ENCODE peak calls at places on chromosomes 16 and 17, in four cellular contexts. H, Q, U and A are unnamed samples. For H3K36me3, the result is how much of the 10 kb centered on the place peaks cover.

GRCh38 chr16:53080345-53081031 is 25.7 kb downstream of the CHD9 start:
- DNase-seq in H (peak), Q (no peak), U (peak), A (peak)

GRCh38 chr16:53989597-53989996 is 285.6 kb downstream of the FTO start:
- DNase-seq in H (no peak), Q (no peak), U (no peak), A (no peak)

GRCh38 chr17:33647976-33648375 is 354.9 kb upstream of the ASIC2 start:
- DNase-seq in H (peak), Q (no peak), U (no peak), A (no peak)

GRCh38 chr17:82437325-82437668 is 13.3 kb downstream of the CYBC1 start:
- DNase-seq in H (no peak), Q (no peak), U (no peak), A (no peak)

GRCh38 chr17:73883175-73883574 is 238.9 kb upstream of the SDK2 start:
- DNase-seq in H (no peak), Q (no peak), U (no peak), A (no peak)

GRCh38 chr17:48593126-48593829 is at the start of gene HOXB5:
- DNase-seq in H (no peak), Q (peak), U (no peak), A (no peak)

GRCh38 chr17:81295031-81295677 is at the start of gene SLC38A10:
- DNase-seq in H (peak), Q (peak), U (peak), A (peak)

GRCh38 chr16:88375236-88376052 is 7.3 kb upstream of the ZNF469 start:
- DNase-seq in H (no peak), Q (no peak), U (no peak), A (peak)

GRCh38 chr17:82868715-82869131 is 28.9 kb upstream of the ZNF750 start:
- DNase-seq in H (no peak), Q (no peak), U (no peak), A (no peak)

GRCh38 chr16:51409001-51409675 is 258.1 kb upstream of the SALL1 start:
- DNase-seq in H (no peak), Q (no peak), U (no peak), A (no peak)

GRCh38 chr16:15485175-15485574 is 50.8 kb downstream of the BMERB1 start:
- DNase-seq in H (no peak), Q (no peak), U (no peak), A (no peak)

GRCh38 chr16:12613131-12613991 is 190.3 kb downstream of the CPPED1 start:
- DNase-seq in H (no peak), Q (peak), U (peak), A (no peak)

GRCh38 chr16:74700206-74701040 is at the start of gene MLKL:
- DNase-seq in H (peak), Q (peak), U (peak), A (no peak)

GRCh38 chr17:44348234-44348987 is 3.3 kb downstream of the GRN start:
- DNase-seq in H (no peak), Q (no peak), U (no peak), A (no peak)

GRCh38 chr17:15442316-15443185 is 24.9 kb downstream of the CDRT4 start:
- DNase-seq in H (no peak), Q (no peak), U (no peak), A (no peak)

GRCh38 chr16:4316732-4317461 is 1.0 kb downstream of the GLIS2 start:
- DNase-seq in H (no peak), Q (no peak), U (peak), A (peak)

GRCh38 chr17:57582881-57583756 is 162.0 kb downstream of the CCDC182 start:
- DNase-seq in H (no peak), Q (no peak), U (no peak), A (no peak)

GRCh38 chr16:1407749-1408148 is 6.8 kb downstream of the UNKL start:
- DNase-seq in H (peak), Q (no peak), U (no peak), A (no peak)

GRCh38 chr16:9970796-9971195 is 211.4 kb downstream of the GRIN2A start:
- DNase-seq in H (no peak), Q (no peak), U (no peak), A (no peak)

GRCh38 chr17:48596000-48596734 is 2.6 kb upstream of the HOXB5 start:
- DNase-seq in H (no peak), Q (no peak), U (no peak), A (no peak)

GRCh38 chr17:80029235-80029974 is 6.3 kb downstream of the TBC1D16 start:
- DNase-seq in H (peak), Q (no peak), U (no peak), A (no peak)

GRCh38 chr17:14201087-14201486 is 35.6 kb downstream of the CDRT15 start:
- DNase-seq in H (no peak), Q (peak), U (no peak), A (no peak)

GRCh38 chr17:50259484-50260324 is 14.6 kb upstream of the TMEM92 start:
- DNase-seq in H (no peak), Q (no peak), U (no peak), A (peak)

GRCh38 chr17:80632046-80632581 is 87.5 kb downstream of the RPTOR start:
- DNase-seq in H (no peak), Q (no peak), U (no peak), A (no peak)

GRCh38 chr17:17152385-17152784 is 53.7 kb downstream of the PLD6 start:
- DNase-seq in H (no peak), Q (no peak), U (peak), A (no peak)

GRCh38 chr17:27216836-27217235 is 77.1 kb upstream of the WSB1 start:
- DNase-seq in H (no peak), Q (no peak), U (no peak), A (no peak)

GRCh38 chr16:67240506-67240905 is 6.8 kb downstream of the FHOD1 start:
- DNase-seq in H (no peak), Q (no peak), U (no peak), A (no peak)

GRCh38 chr17:59108400-59109102 is 1.9 kb upstream of the TRIM37 start:
- DNase-seq in H (no peak), Q (no peak), U (no peak), A (no peak)
- H3K4me3 ChIP-seq in H (no peak), Q (no peak), U (no peak), A (no peak)

GRCh38 chr17:76736349-76737081 is 616 bp downstream of the SRSF2 start:
- DNase-seq in H (peak), Q (peak), U (peak), A (no peak)
- TF ChIP-seq CTCF in H (no peak), Q (no peak), U (no peak), A (no peak)

GRCh38 chr16:85245307-85246172 is 133.3 kb upstream of the CIBAR2 start:
- DNase-seq in H (peak), Q (peak), U (peak), A (no peak)
- H3K36me3 ChIP-seq in H (under half), Q (under half), U (under half), A (under half)

GRCh38 chr17:28942925-28943324 is 8.4 kb downstream of the PHF12 start:
- DNase-seq in H (no peak), Q (no peak), U (no peak), A (no peak)

GRCh38 chr17:28947639-28948038 is 3.7 kb downstream of the PHF12 start:
- DNase-seq in H (no peak), Q (no peak), U (no peak), A (no peak)

GRCh38 chr17:28944343-28944742 is 7.0 kb downstream of the PHF12 start:
- DNase-seq in H (no peak), Q (no peak), U (no peak), A (no peak)

GRCh38 chr17:28946239-28946638 is 5.1 kb downstream of the PHF12 start:
- DNase-seq in H (no peak), Q (no peak), U (no peak), A (no peak)

DNA sequence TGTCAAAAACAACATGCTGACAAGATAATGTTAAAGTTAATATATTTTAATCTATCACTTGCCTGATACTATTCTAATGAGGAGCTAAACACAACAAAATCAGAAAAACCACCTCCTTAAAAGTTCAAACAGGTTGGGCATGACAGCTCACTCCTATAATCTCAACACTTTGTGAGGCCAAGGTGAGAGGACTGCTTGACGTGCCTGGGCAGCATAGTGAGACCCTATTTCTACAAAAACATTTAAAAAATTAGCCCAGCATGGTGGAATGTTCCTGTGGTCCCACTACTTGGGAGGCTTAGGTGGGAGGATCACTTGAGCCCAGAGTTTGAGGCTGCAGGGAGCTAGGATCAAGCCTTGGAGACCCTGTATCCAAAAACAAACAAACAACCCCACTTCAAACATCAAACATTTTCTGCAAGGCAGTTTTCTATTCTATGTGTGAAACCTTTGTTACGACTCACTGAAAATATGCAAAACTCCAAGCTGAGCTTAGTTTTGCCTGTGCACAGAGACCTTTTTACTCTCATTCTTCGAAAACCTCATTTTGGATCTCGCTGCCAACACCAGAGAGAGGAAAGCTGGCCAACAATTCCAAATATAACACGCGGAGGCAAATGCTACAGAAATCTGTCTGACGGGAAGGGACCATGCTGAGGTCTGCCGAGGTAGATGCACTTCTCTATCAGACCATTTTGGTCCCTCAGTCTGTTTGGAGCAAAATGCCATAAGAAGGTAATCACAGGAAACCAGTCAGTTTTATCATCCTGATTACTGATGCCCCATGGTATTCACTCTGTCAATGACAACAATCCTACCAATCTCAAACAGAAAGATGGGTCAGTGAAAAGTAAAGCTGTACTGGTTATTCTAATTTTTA is 6.2 kb downstream of the PHF12 start:
- DNase-seq in H (no peak), Q (no peak), U (no peak), A (no peak)
- H3K4me3 ChIP-seq in H (no peak), Q (no peak), U (no peak), A (no peak)

GRCh38 chr16:23491490-23492391 is 18.6 kb downstream of the GGA2 start:
- DNase-seq in H (no peak), Q (no peak), U (peak), A (no peak)
- TF ChIP-seq CTCF in H (no peak), Q (no peak), U (no peak), A (peak)

GRCh38 chr17:2420131-2420530 is 19.3 kb upstream of the MNT start:
- DNase-seq in H (peak), Q (no peak), U (no peak), A (no peak)
- H3K36me3 ChIP-seq in H (under half), Q (under half), U (under half), A (under half)

DNA sequence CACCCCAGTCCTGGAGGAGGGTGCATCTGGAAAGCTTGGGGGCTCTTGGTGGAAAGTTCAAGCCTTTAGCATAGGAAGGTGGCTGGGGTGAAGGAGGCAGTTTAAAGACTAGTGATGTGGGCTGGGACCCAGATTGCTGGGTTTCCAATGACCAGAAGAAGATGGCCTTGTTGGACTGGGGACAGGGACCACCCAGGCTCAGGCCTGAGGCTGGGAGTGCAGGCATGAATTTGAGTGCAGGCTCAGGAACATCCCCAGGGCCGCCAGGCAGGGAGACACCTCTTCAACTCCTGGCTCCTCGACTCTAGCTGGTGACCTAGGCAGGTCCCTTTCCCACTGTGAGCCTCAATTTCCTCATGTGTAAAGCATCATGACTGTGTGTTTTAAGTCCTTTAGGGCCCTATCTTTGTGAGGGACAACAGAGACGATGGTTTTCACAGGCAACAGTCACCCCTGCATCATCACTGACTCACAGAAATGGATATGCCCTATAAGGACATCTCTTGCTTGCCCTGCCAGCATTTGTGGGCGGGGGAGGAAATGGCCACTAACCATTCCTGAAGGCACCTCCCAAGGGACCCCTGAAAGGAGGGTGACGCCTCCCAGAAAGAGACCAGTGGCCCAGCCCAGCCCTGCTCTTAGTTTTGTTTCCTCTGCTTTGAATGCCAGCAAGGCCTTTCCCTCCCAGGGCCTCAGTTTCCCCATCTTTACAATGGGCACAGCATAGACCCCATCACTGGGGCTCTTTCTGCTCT is 11.1 kb downstream of the NLRC5 start:
- DNase-seq in H (no peak), Q (peak), U (peak), A (peak)
- H3K4me3 ChIP-seq in H (no peak), Q (peak), U (no peak), A (no peak)

DNA sequence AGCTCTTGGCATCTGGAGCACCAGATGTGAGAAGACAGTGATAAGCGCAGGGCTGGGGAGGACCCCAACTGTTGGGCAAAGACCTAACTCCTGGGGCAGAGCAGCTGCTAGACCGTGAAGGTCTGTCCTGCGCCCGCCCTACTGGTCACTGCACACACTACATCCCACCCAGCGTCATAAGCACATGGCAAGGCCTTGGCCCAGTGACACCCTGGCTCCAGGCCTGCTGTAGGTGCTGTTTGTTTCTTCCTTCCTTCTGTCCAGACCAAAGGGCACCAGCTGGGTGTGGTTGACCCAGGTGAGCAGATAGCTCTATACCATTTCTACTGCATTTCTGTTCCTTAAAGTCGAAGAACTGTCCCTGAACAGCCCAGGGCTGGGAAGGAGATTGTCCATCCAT is 6.4 kb downstream of the TRPV3 start:
- DNase-seq in H (no peak), Q (no peak), U (no peak), A (peak)
- TF ChIP-seq CTCF in H (no peak), Q (no peak), U (no peak), A (no peak)

GRCh38 chr17:6636105-6636504 is 4.4 kb downstream of the KIAA0753 start:
- DNase-seq in H (no peak), Q (no peak), U (no peak), A (no peak)

GRCh38 chr17:6630390-6630789 is 10.1 kb downstream of the KIAA0753 start:
- DNase-seq in H (no peak), Q (no peak), U (no peak), A (no peak)

GRCh38 chr17:6632530-6632929 is 8.0 kb downstream of the KIAA0753 start:
- DNase-seq in H (no peak), Q (no peak), U (no peak), A (no peak)

GRCh38 chr17:6636616-6637457 is 3.7 kb downstream of the KIAA0753 start:
- DNase-seq in H (no peak), Q (no peak), U (no peak), A (no peak)

DNA sequence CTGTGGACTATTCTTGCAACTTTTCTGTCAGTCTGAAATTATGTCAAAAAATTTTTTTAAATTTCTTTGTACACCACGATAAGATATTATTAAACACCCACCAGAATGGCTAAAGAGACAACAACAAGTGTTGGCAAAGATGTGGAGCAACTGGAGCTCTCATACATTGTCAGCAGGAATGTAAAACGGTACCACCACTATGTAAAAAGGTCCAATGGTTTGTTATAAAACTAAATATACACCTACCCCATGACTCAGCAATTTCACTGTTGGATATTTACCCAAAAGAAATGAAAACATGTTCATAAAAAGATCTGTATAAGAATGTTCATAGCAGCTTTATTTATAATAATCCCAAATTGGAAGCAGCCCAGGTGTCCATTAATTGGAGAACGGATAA is 7.2 kb downstream of the KIAA0753 start:
- DNase-seq in H (no peak), Q (no peak), U (no peak), A (no peak)
- H3K36me3 ChIP-seq in H (under half), Q (under half), U (under half), A (half or more)